ENCODE peak calls at places on chromosome 10, in seven cellular contexts. Y, K, P, N, G, A and B are unnamed samples.

GRCh38 chr10:44725404-44725803 is 185.7 kb upstream of the TMEM72 start:
- DNase-seq in Y (peak; percentile 69), K (no peak), P (no peak), N (no peak), G (no peak), A (no peak), B (no peak)

GRCh38 chr10:13296476-13296875 is 3.4 kb downstream of the PHYH start:
- DNase-seq in Y (no peak), K (no peak), P (no peak), N (no peak), G (no peak), A (no peak), B (no peak)

GRCh38 chr10:13395540-13395939 is 47.4 kb upstream of the SEPHS1 start:
- DNase-seq in Y (no peak), K (no peak), P (no peak), N (no peak), G (no peak), A (no peak), B (no peak)

GRCh38 chr10:24674892-24675632 is 48.6 kb downstream of the ARHGAP21 start:
- DNase-seq in Y (no peak), K (no peak), P (no peak), N (no peak), G (no peak), A (no peak), B (no peak)

GRCh38 chr10:95841711-95842498 is 65.9 kb upstream of the CC2D2B start:
- DNase-seq in Y (peak; percentile 38), K (peak; percentile 71), P (peak; percentile 74), N (no peak), G (peak; percentile 75), A (peak; percentile 56), B (peak; percentile 63)

GRCh38 chr10:14670551-14671240 is 104.0 kb downstream of the FAM107B start:
- DNase-seq in Y (peak; percentile 40), K (peak; percentile 61), P (no peak), N (no peak), G (no peak), A (no peak), B (no peak)

GRCh38 chr10:71741671-71742070 is 22.1 kb upstream of the C10orf105 start:
- DNase-seq in Y (no peak), K (no peak), P (no peak), N (no peak), G (no peak), A (no peak), B (no peak)

GRCh38 chr10:69065406-69066361 is 22.2 kb upstream of the SRGN start:
- DNase-seq in Y (peak; percentile 58), K (peak; percentile 71), P (peak; percentile 86), N (no peak), G (no peak), A (no peak), B (no peak)

GRCh38 chr10:10773109-10773508 is 244.6 kb upstream of the CELF2 start:
- DNase-seq in Y (no peak), K (no peak), P (no peak), N (no peak), G (no peak), A (no peak), B (no peak)

GRCh38 chr10:132189810-132190422 is 3.2 kb downstream of the DPYSL4 start:
- DNase-seq in Y (no peak), K (no peak), P (no peak), N (no peak), G (no peak), A (no peak), B (no peak)

GRCh38 chr10:132264966-132265877 is 42.5 kb downstream of the STK32C start:
- DNase-seq in Y (peak; percentile 77), K (no peak), P (no peak), N (no peak), G (peak; percentile 25), A (no peak), B (peak; percentile 9)

GRCh38 chr10:47364366-47364765 is 16.2 kb downstream of the RBP3 start:
- DNase-seq in Y (no peak), K (no peak), P (no peak), N (no peak), G (no peak), A (no peak), B (no peak)

GRCh38 chr10:133010095-133010837 is 67.9 kb upstream of the CFAP46 start:
- DNase-seq in Y (peak; percentile 35), K (peak; percentile 2), P (no peak), N (peak; percentile 62), G (no peak), A (no peak), B (no peak)

GRCh38 chr10:49115015-49115795 is at the start of gene VSTM4:
- DNase-seq in Y (peak; percentile 92), K (peak; percentile 36), P (peak; percentile 45), N (no peak), G (peak; percentile 65), A (peak; percentile 50), B (no peak)

GRCh38 chr10:79335470-79336235 is 11.6 kb upstream of the PPIF start:
- DNase-seq in Y (no peak), K (no peak), P (no peak), N (peak; percentile 37), G (no peak), A (no peak), B (no peak)

GRCh38 chr10:131178956-131179355 is 132.6 kb downstream of the TCERG1L start:
- DNase-seq in Y (no peak), K (no peak), P (no peak), N (peak; percentile 29), G (no peak), A (no peak), B (no peak)

GRCh38 chr10:95268438-95268837 is 22.4 kb downstream of the PDLIM1 start:
- DNase-seq in Y (no peak), K (no peak), P (peak; percentile 79), N (no peak), G (peak; percentile 78), A (peak; percentile 33), B (no peak)

GRCh38 chr10:72756674-72757385 is 64.9 kb downstream of the MCU start:
- DNase-seq in Y (no peak), K (no peak), P (peak; percentile 43), N (no peak), G (peak; percentile 85), A (no peak), B (no peak)

GRCh38 chr10:36479073-36479472 is 646.3 kb upstream of the ANKRD30A start:
- DNase-seq in Y (no peak), K (no peak), P (no peak), N (no peak), G (no peak), A (no peak), B (no peak)

GRCh38 chr10:29897999-29898716 is 161.2 kb downstream of the JCAD start:
- DNase-seq in Y (no peak), K (no peak), P (no peak), N (no peak), G (no peak), A (no peak), B (no peak)

GRCh38 chr10:132878091-132878729 is 64.2 kb downstream of the CFAP46 start:
- DNase-seq in Y (peak; percentile 75), K (no peak), P (no peak), N (no peak), G (no peak), A (peak; percentile 3), B (no peak)

GRCh38 chr10:126315471-126316177 is 72.7 kb downstream of the ADAM12 start:
- DNase-seq in Y (peak; percentile 81), K (peak; percentile 40), P (peak; percentile 86), N (no peak), G (peak; percentile 83), A (no peak), B (no peak)

GRCh38 chr10:89384474-89385324 is 6.8 kb downstream of the IFIT1B start:
- DNase-seq in Y (peak; percentile 27), K (no peak), P (no peak), N (no peak), G (no peak), A (no peak), B (no peak)